ENCODE peak calls at places on chromosome 14, in five cellular contexts. One of them, this sample, is unnamed.

GRCh38 chr14:36942522-36943245 is 229.7 kb downstream of the SLC25A21 start:
- DNase-seq in gastrocnemius medialis: no peak
- DNase-seq in GM03348: peak; percentile 17
- DNase-seq in RPMI8226: no peak
- DNase-seq in islet precursor cell: no peak
- DNase-seq in this sample: no peak

GRCh38 chr14:67962215-67962644 is 142.7 kb downstream of the RAD51B start:
- DNase-seq in gastrocnemius medialis: no peak
- DNase-seq in GM03348: no peak
- DNase-seq in RPMI8226: no peak
- DNase-seq in islet precursor cell: no peak
- DNase-seq in this sample: no peak

GRCh38 chr14:54782803-54783659 is 119.6 kb downstream of the GCH1 start:
- DNase-seq in gastrocnemius medialis: no peak
- DNase-seq in GM03348: no peak
- DNase-seq in RPMI8226: peak; percentile 83
- DNase-seq in islet precursor cell: peak; percentile 51
- DNase-seq in this sample: no peak

GRCh38 chr14:30943694-30944093 is 69.3 kb downstream of the COCH start:
- DNase-seq in gastrocnemius medialis: no peak
- DNase-seq in GM03348: no peak
- DNase-seq in RPMI8226: no peak
- DNase-seq in islet precursor cell: no peak
- DNase-seq in this sample: no peak

GRCh38 chr14:105529506-105530445 is 3.4 kb downstream of the TMEM121 start:
- DNase-seq in gastrocnemius medialis: no peak
- DNase-seq in GM03348: no peak
- DNase-seq in RPMI8226: no peak
- DNase-seq in islet precursor cell: no peak
- DNase-seq in this sample: no peak

GRCh38 chr14:33685698-33686097 is 265.2 kb downstream of the EGLN3 start:
- DNase-seq in gastrocnemius medialis: no peak
- DNase-seq in GM03348: no peak
- DNase-seq in RPMI8226: no peak
- DNase-seq in islet precursor cell: no peak
- DNase-seq in this sample: no peak

GRCh38 chr14:102485693-102486512 is 23.7 kb downstream of the ANKRD9 start:
- DNase-seq in gastrocnemius medialis: no peak
- DNase-seq in GM03348: no peak
- DNase-seq in RPMI8226: no peak
- DNase-seq in islet precursor cell: peak; percentile 46
- DNase-seq in this sample: no peak

GRCh38 chr14:93089501-93090269 is 26.0 kb downstream of the ITPK1 start:
- DNase-seq in gastrocnemius medialis: no peak
- DNase-seq in GM03348: no peak
- DNase-seq in RPMI8226: no peak
- DNase-seq in islet precursor cell: no peak
- DNase-seq in this sample: no peak

GRCh38 chr14:85421166-85421877 is 108.6 kb upstream of the FLRT2 start:
- DNase-seq in gastrocnemius medialis: no peak
- DNase-seq in GM03348: peak; percentile 53
- DNase-seq in RPMI8226: no peak
- DNase-seq in islet precursor cell: peak; percentile 81
- DNase-seq in this sample: no peak

GRCh38 chr14:89444044-89444443 is 27.0 kb upstream of the FOXN3 start:
- DNase-seq in gastrocnemius medialis: no peak
- DNase-seq in GM03348: no peak
- DNase-seq in RPMI8226: no peak
- DNase-seq in islet precursor cell: no peak
- DNase-seq in this sample: no peak

GRCh38 chr14:23392613-23393012 is 15.5 kb downstream of the MYH6 start:
- DNase-seq in gastrocnemius medialis: no peak
- DNase-seq in GM03348: no peak
- DNase-seq in RPMI8226: no peak
- DNase-seq in islet precursor cell: no peak
- DNase-seq in this sample: no peak

This sample was measured in right atrium auricular region.